ENCODE peak calls at places on chromosomes 2 and 18, in eight cellular contexts. B, L, Z, W, P, F, G and Q are unnamed samples.

GRCh38 chr2:52639692-52640091 is 1127.9 kb upstream of the CHAC2 start:
- DNase-seq in W (no peak), P (no peak), Z (no peak), F (no peak), G (no peak), B (no peak), L (no peak), Q (no peak)

GRCh38 chr2:126796931-126797621 is 101.6 kb upstream of the TEX51 start:
- DNase-seq in P (no peak), G (no peak), Z (no peak), W (no peak), F (no peak), L (no peak), B (no peak), Q (no peak)

GRCh38 chr2:186437719-186438118 is 48.3 kb upstream of the ZC3H15 start:
- DNase-seq in F (no peak), P (no peak), W (no peak), Z (no peak), B (no peak), L (no peak), G (no peak), Q (no peak)

GRCh38 chr2:178787934-178788333 is 19.3 kb downstream of the TTN start:
- DNase-seq in G (no peak), F (no peak), Z (no peak), L (no peak), B (no peak), P (no peak), W (no peak), Q (no peak)

GRCh38 chr2:79210274-79210917 is 50.8 kb upstream of the REG3A start:
- DNase-seq in P (no peak), G (no peak), B (no peak), Z (no peak), W (no peak), F (no peak), L (no peak), Q (no peak)

GRCh38 chr2:150445404-150445803 is 42.1 kb downstream of the RND3 start:
- DNase-seq in P (no peak), G (no peak), L (no peak), Z (no peak), F (no peak), B (no peak), W (no peak), Q (no peak)

GRCh38 chr2:215528555-215528954 is 92.7 kb upstream of the FN1 start:
- DNase-seq in W (no peak), P (no peak), G (no peak), B (peak; percentile 10), Z (no peak), L (no peak), F (peak; percentile 8), Q (peak; percentile 73)

GRCh38 chr18:32301976-32302743 is 112.3 kb downstream of the MEP1B start:
- DNase-seq in B (peak; percentile 28), F (no peak), Z (no peak), P (no peak), L (no peak), G (no peak), W (no peak), Q (peak; percentile 77)

GRCh38 chr2:241595600-241596140 is 37.1 kb downstream of the BOK start:
- DNase-seq in B (peak; percentile 47), L (no peak), G (no peak), W (no peak), F (no peak), P (no peak), Z (peak; percentile 36), Q (peak; percentile 30)

GRCh38 chr2:241598061-241598460 is 38.9 kb downstream of the THAP4 start:
- DNase-seq in F (no peak), G (no peak), B (no peak), P (no peak), Z (no peak), L (peak; percentile 18), W (no peak), Q (no peak)

GRCh38 chr2:241597561-241597960 is 39.0 kb downstream of the BOK start:
- DNase-seq in F (no peak), L (no peak), P (no peak), Z (no peak), G (no peak), W (no peak), B (no peak), Q (no peak)

GRCh38 chr2:241601841-241602240 is 35.1 kb downstream of the THAP4 start:
- DNase-seq in G (no peak), F (no peak), Z (no peak), L (no peak), W (no peak), P (no peak), B (no peak), Q (no peak)

DNA sequence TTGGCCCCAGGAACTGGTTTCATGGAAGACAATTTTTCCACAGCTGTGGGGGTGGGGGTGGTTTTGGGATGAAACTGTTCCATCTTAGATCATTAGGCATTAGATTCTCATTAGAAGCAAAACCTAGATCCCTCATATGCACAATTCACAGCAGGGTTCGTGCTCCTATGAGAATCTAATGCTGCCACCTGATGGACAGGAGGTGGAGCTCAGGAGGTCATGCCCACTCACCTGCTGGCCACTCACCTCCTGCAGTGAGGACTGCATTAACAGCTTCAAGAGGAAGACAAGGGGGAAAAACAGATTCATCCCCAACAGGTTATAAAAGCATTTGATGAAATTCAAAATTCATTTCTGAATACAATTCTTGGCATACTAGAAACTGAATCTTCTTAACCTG is 38.5 kb downstream of the THAP4 start:
- DNase-seq in L (no peak), P (no peak), F (no peak), B (no peak), W (no peak), Z (no peak), G (no peak), Q (peak; percentile 46)
- TF ChIP-seq CTCF in L (peak; percentile 12), P (no peak), F (no peak), B (peak; percentile 41), W (no peak), Z (peak; percentile 34), G (no peak), Q (no peak)

GRCh38 chr2:233977296-233977837 is 60.2 kb downstream of the TRPM8 start:
- DNase-seq in W (no peak), P (no peak), Z (no peak), L (no peak), F (no peak), B (no peak), G (no peak), Q (no peak)

GRCh38 chr2:233974530-233975071 is 57.4 kb downstream of the TRPM8 start:
- DNase-seq in Z (no peak), L (peak; percentile 17), F (no peak), B (peak; percentile 71), G (peak; percentile 69), W (peak; percentile 49), P (no peak), Q (peak; percentile 98)

GRCh38 chr2:233976087-233976486 is 58.9 kb downstream of the TRPM8 start:
- DNase-seq in B (no peak), F (no peak), P (no peak), L (no peak), G (no peak), W (no peak), Z (no peak), Q (no peak)

GRCh38 chr2:233979748-233980147 is 62.6 kb downstream of the TRPM8 start:
- DNase-seq in G (no peak), F (no peak), W (no peak), Z (no peak), P (no peak), B (no peak), L (no peak), Q (no peak)

GRCh38 chr2:233976690-233977294 is 59.6 kb downstream of the TRPM8 start:
- DNase-seq in G (no peak), L (no peak), W (no peak), P (no peak), Z (no peak), F (no peak), B (peak; percentile 63), Q (peak; percentile 75)
- TF ChIP-seq CTCF in G (peak; percentile 16), L (peak; percentile 51), W (no peak), P (peak; percentile 81), Z (peak; percentile 68), F (no peak), B (peak; percentile 60), Q (peak; percentile 68)

DNA sequence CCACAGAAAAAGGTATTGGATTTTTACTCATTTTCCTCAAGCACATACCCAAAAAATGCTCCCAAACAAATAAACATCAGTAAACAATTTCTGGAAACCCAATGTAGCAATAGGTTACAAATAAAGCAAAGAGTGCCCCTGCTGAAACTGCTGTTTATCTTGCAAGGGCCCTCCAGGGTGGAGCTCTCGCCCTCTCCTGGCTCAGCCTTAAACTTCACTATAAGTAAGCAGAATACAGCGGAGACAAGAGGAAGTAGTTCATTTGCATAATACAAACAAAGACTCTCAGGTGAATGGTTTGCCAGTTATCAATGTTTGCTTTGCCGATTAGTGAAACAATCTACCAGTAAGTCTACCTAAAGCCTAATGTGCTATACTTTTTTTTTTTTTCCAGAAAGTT is 437.6 kb downstream of the DLGAP1 start:
- DNase-seq in W (no peak), B (peak; percentile 45), G (no peak), F (no peak), Z (no peak), L (no peak), P (no peak), Q (peak; percentile 5)
- TF ChIP-seq CTCF in W (no peak), B (peak; percentile 35), G (no peak), F (no peak), Z (peak; percentile 46), L (no peak), P (no peak), Q (no peak)

GRCh38 chr18:37551846-37552245 is 13.8 kb downstream of the CELF4 start:
- DNase-seq in L (no peak), P (no peak), B (no peak), G (no peak), W (no peak), F (no peak), Z (no peak), Q (no peak)

GRCh38 chr18:37552296-37552695 is 13.3 kb downstream of the CELF4 start:
- DNase-seq in B (no peak), F (no peak), P (no peak), L (no peak), G (no peak), Z (no peak), W (no peak), Q (no peak)

GRCh38 chr18:37551249-37551648 is 14.3 kb downstream of the CELF4 start:
- DNase-seq in F (no peak), B (no peak), P (no peak), Z (no peak), W (no peak), L (no peak), G (no peak), Q (no peak)

GRCh38 chr18:37554399-37554787 is 11.2 kb downstream of the CELF4 start:
- DNase-seq in L (no peak), B (no peak), G (no peak), P (no peak), F (no peak), Z (no peak), W (no peak), Q (no peak)

DNA sequence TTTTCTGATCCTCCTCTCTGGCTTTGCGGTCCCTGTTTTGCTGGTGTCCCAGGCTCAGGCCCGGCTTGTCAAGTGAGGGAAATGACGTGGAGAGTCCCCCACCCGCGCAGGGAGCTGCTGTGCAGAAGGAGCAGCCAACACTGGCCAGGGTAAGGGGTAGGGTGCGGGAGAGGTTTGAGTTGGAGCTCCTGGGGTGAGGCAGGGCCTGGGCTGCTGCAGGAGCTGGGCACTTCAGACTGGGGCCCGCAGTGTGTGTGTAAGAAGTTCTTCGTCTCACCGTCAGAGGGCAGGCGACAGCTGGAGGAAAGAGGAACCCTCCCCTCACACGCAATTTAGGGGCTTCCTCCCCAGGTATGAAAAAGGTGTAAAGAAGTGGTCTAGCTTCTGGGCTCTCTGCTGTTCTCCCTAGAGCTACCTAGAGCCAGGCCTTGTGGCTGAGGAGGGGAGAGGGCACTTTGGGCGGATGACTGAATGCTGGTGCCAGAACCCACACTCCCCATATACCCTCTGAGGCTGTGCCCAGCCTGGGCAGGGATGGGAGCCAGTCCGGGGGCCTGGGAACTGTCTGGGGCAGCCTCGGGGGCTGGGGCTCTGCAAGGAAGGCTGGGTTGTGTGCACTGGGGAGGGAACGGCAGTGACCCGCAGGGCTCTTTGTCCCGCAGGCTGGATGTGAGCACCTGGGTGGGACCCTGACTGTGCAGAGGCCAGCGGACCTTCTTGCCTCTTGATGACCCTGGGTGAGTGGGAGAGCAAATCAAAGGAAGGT is 11.8 kb downstream of the CELF4 start:
- DNase-seq in Z (no peak), L (no peak), G (no peak), B (peak; percentile 39), P (no peak), W (no peak), F (no peak), Q (no peak)
- TF ChIP-seq CTCF in Z (peak; percentile 58), L (no peak), G (no peak), B (peak; percentile 50), P (no peak), W (no peak), F (no peak), Q (no peak)